ENCODE peak calls at places on chromosomes 2 and 18, in six cellular contexts. M is WTC11, Q is HepG2, H is K562, W is GM12878, S is H1. J is an unnamed sample.

GRCh38 chr2:15782009-15782751 is 158.2 kb upstream of the MYCN start:
- DNase-seq in M (no peak), Q (peak), H (no peak), W (no peak), S (no peak), J (no peak)

GRCh38 chr2:73907840-73908452 is 15.1 kb downstream of the ACTG2 start:
- DNase-seq in M (peak), Q (peak), H (no peak), W (peak), S (peak), J (peak)

GRCh38 chr2:16773080-16773713 is 107.6 kb upstream of the CYRIA start:
- DNase-seq in M (peak), Q (peak), H (peak), W (no peak), S (peak), J (peak)

GRCh38 chr18:63422862-63423304 is 607 bp upstream of the VPS4B start:
- DNase-seq in M (peak), Q (no peak), H (no peak), W (no peak), S (no peak), J (no peak)

GRCh38 chr2:191404568-191404991 is 159.4 kb downstream of the MYO1B start:
- DNase-seq in M (no peak), Q (no peak), H (no peak), W (no peak), S (no peak), J (no peak)

GRCh38 chr2:122144884-122145283 is 389.4 kb downstream of the TSN start:
- DNase-seq in M (no peak), Q (no peak), H (no peak), W (no peak), S (no peak), J (no peak)

GRCh38 chr2:188701836-188702235 is 272.3 kb upstream of the COL3A1 start:
- DNase-seq in M (no peak), Q (no peak), H (no peak), W (no peak), S (no peak), J (no peak)

GRCh38 chr2:191922736-191923651 is 76.1 kb upstream of the CAVIN2 start:
- DNase-seq in M (no peak), Q (no peak), H (no peak), W (peak), S (no peak), J (no peak)

GRCh38 chr18:58362027-58362575 is 266.8 kb downstream of the ALPK2 start:
- DNase-seq in M (no peak), Q (no peak), H (no peak), W (no peak), S (no peak), J (no peak)

GRCh38 chr18:52319423-52319822 is 20.6 kb upstream of the DCC start:
- DNase-seq in M (no peak), Q (no peak), H (no peak), W (no peak), S (no peak), J (no peak)

GRCh38 chr2:205680067-205680466 is 2.2 kb upstream of the NRP2 start:
- DNase-seq in M (peak), Q (peak), H (peak), W (no peak), S (peak), J (peak)

GRCh38 chr2:137287934-137288639 is 522.7 kb downstream of the THSD7B start:
- DNase-seq in M (no peak), Q (no peak), H (no peak), W (peak), S (no peak), J (peak)

GRCh38 chr2:84963692-84964405 is 7.1 kb upstream of the KCMF1 start:
- DNase-seq in M (no peak), Q (peak), H (no peak), W (no peak), S (no peak), J (no peak)

GRCh38 chr18:40937386-40937785 is 1017.6 kb upstream of the PIK3C3 start:
- DNase-seq in M (no peak), Q (no peak), H (peak), W (no peak), S (no peak), J (no peak)

GRCh38 chr2:67050621-67051020 is 346.5 kb upstream of the ETAA1 start:
- DNase-seq in M (no peak), Q (no peak), H (no peak), W (no peak), S (no peak), J (no peak)

GRCh38 chr2:204691911-204692510 is 146.7 kb downstream of the PARD3B start:
- DNase-seq in M (peak), Q (peak), H (peak), W (no peak), S (no peak), J (peak)

GRCh38 chr2:229416116-229416694 is 145.1 kb upstream of the PID1 start:
- DNase-seq in M (no peak), Q (no peak), H (no peak), W (no peak), S (no peak), J (no peak)

GRCh38 chr2:151339168-151339567 is 18.2 kb upstream of the TNFAIP6 start:
- DNase-seq in M (peak), Q (no peak), H (no peak), W (no peak), S (peak), J (peak)

GRCh38 chr18:54948350-54948837 is 10.9 kb downstream of the CCDC68 start:
- DNase-seq in M (no peak), Q (peak), H (no peak), W (no peak), S (no peak), J (no peak)

GRCh38 chr2:213995400-213996105 is 415.3 kb upstream of the VWC2L start:
- DNase-seq in M (no peak), Q (no peak), H (no peak), W (no peak), S (no peak), J (no peak)

GRCh38 chr2:180907731-180908130 is 72.7 kb upstream of the UBE2E3 start:
- DNase-seq in M (no peak), Q (no peak), H (no peak), W (no peak), S (no peak), J (no peak)

DNA sequence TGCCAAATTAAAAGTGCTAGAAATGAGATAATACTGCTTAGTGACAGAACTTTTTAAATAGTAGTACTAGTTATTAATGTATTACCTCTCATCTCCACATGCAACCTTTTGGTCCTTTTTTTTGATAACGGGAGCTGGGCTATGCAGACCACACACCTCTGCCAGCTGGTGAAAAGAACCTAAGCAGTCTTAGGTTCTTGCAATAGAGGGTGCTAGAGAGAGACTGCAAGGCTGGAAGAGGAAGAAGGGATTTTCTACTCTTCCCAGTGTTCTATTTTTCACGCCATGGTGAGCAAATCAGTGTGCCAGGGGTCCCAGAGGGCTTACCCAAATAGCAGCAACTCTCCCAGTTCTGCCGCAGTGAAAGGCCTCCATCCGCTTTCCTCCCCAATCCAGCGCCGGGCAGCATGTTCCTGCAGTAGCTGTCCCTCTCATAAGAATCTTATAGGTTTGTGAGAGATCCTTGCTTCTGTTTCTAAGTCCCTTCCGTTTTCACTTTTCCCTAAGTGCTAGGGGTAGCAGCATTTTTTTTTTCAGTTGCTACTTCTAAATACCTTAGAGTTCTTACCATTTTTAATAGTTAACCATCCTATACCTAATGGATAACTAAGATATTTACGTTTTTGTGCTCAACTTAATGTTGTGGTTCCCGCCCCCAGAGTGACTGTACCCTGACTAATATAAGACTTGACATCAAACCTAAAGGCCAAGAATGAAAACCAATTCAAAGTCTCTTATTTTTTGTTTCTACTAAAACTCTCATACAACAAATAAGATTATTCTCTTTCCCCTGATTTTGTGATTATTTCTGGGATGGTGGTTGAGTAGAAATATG is 69.4 kb upstream of the UBE2E3 start:
- DNase-seq in M (peak), Q (no peak), H (no peak), W (no peak), S (peak), J (peak)
- TF ChIP-seq CREB1 in M (no peak), Q (no peak), H (no peak), W (no peak), S (no peak), J (no peak)

GRCh38 chr2:176496756-176497155 is 227.5 kb downstream of the MTX2 start:
- DNase-seq in M (no peak), Q (no peak), H (no peak), W (no peak), S (no peak), J (no peak)

GRCh38 chr2:176492583-176492982 is 223.3 kb downstream of the MTX2 start:
- DNase-seq in M (no peak), Q (no peak), H (no peak), W (no peak), S (no peak), J (no peak)

GRCh38 chr2:176493909-176494308 is 224.7 kb downstream of the MTX2 start:
- DNase-seq in M (no peak), Q (no peak), H (no peak), W (no peak), S (no peak), J (no peak)

GRCh38 chr2:176493221-176493825 is 224.1 kb downstream of the MTX2 start:
- DNase-seq in M (no peak), Q (no peak), H (no peak), W (no peak), S (no peak), J (no peak)

DNA sequence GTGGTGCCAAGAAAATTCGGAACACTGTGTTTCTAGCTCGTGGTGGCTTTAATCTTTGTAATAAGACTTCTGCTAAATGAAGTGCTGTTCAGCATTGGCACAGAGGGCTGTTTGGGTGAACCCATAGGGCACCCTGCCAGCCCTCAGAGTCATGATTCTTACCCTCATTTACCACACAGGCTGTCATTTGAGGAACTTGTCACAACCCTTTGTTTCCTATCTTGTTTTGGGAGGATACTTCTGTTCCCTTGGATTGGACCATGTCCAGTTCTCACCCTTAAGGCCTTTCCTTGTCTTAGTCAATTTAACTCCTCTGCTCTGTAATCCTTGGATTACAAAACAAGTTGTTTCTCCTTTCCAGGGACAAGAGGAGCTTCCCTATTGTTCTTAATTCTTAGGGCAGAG is 225.7 kb downstream of the MTX2 start:
- DNase-seq in M (no peak), Q (no peak), H (no peak), W (no peak), S (no peak), J (no peak)
- TF ChIP-seq CREB1 in M (no peak), Q (no peak), H (no peak), W (no peak), S (no peak), J (no peak)

GRCh38 chr2:219474285-219475060 is 24.2 kb upstream of the GMPPA start:
- DNase-seq in M (no peak), Q (no peak), H (no peak), W (no peak), S (no peak), J (no peak)

GRCh38 chr2:219477815-219478214 is 20.9 kb upstream of the GMPPA start:
- DNase-seq in M (no peak), Q (no peak), H (no peak), W (no peak), S (no peak), J (no peak)

GRCh38 chr2:219475278-219475677 is 23.4 kb upstream of the GMPPA start:
- DNase-seq in M (no peak), Q (no peak), H (peak), W (no peak), S (no peak), J (no peak)

GRCh38 chr2:219476605-219477578 is 21.8 kb upstream of the GMPPA start:
- DNase-seq in M (peak), Q (no peak), H (peak), W (no peak), S (peak), J (peak)

DNA sequence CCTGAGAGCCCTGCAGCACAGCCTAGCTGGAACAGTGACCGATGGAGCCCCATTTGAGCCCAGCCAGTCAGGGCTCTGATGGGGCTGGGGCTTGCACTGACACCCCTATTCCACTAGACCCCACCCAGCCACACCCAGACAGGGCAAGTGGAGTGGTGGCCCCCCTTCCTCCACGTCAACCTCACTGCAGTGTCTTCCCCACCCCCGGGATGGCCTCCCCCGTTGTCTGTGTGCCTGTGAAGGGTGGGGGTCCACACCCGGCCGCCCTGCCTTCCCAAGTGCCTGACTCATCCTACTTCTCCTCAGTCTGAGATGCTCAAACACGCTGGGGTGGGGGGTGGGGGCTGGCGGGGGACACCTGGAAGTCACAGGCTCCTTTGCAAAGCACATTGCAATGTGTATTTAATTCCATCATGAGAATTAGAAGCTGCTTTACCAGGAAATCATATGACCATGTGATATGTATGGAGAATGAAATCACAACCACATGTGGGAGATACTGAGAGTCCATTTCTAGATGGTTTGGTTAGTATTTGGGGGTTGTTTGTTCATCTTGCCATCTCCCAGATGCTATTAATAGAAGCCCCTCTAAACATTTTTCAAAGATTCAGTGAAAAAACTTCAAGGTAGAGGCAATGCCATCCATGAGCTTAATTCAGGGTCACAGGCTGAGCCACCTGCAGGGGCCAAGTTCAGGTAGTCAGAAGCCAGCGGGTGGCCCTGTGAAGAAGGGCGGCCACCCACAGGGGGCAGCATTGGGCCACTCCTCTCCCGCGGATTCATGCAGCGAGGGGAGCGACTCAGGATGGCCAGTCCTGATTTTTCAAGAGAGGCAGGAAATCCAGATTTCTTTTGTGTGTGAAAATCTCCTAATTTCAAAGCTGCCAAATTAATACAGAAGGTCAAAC is 22.7 kb upstream of the GMPPA start:
- DNase-seq in M (peak), Q (peak), H (peak), W (no peak), S (peak), J (peak)
- TF ChIP-seq CREB1 in M (no peak), Q (no peak), H (no peak), W (no peak), S (no peak), J (no peak)

DNA sequence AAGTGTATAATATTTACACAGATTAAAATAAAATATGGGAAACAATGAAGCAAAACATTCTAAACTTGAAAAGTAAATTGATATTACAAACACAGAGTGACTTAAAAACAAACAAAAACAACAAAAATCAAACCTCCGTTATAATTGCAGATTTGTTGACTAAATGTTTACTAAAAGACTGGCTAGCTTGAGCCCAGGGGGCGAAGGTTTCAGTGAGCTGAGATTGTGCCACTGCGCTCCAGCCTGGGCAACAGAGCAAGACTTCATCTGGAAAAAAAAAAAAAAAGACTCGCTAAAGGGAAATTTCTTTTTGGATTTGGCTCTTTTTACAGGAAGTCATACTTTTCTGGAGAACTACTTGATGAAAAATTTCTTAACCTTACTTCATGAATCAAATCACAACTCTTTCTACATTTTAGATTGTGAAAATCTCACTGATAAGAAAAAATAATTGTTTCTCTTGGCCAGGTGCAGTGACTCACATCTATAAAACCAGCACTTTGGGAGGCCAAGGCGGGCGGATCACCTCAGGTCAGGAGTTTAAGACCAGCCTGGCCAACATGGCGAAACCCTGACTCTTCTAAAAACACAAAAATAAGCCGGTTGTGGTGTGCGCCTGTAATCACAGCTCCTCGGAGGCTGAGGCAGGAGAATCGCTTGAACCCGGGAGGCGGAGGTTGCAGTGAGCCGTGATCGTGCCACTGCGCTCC is 9.7 kb downstream of the TFPI start:
- DNase-seq in M (no peak), Q (no peak), H (no peak), W (no peak), S (no peak), J (no peak)
- TF ChIP-seq CREB1 in M (no peak), Q (no peak), H (no peak), W (no peak), S (no peak), J (no peak)

DNA sequence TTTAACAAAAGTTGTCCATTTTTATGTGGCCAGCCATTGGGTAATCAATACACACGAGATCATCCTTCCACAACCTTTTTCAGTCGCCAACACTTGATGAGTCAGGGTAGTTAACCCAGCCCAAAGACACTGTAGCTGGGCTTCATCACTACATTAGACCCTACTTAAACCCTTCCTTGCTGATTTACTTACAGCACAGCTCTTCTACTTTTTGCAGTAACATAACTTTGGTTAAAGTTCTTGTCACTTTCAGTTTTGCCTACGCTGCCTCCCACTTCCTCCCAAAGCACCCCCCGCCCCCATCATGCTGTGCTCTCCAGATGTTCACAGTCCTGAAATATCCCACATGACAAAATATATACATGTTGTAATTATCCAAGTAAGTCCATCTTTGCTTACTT is 103.6 kb downstream of the CDK15 start:
- DNase-seq in M (no peak), Q (no peak), H (no peak), W (peak), S (no peak), J (no peak)
- TF ChIP-seq CREB1 in M (no peak), Q (no peak), H (no peak), W (no peak), S (no peak), J (no peak)

GRCh38 chr2:38268691-38269309 is 108.3 kb downstream of the ATL2 start:
- DNase-seq in M (no peak), Q (no peak), H (no peak), W (no peak), S (no peak), J (no peak)
- TF ChIP-seq CREB1 in M (no peak), Q (no peak), H (no peak), W (no peak), S (no peak), J (no peak)